ENCODE peak calls at places on chromosomes 6 and 20, in five cellular contexts. One of them, this sample, is unnamed.

GRCh38 chr20:37741560-37741959 is 47.7 kb downstream of the CTNNBL1 start:
- DNase-seq in NCI-H1694 treated with DMSO at 0.1 percent for 48 hours: no peak
- DNase-seq in lower leg skin: no peak
- DNase-seq in progenitor cell of endocrine pancreas: no peak
- DNase-seq in aorta: no peak
- DNase-seq in this sample: no peak

GRCh38 chr6:53647437-53648094 is 18.0 kb downstream of the KLHL31 start:
- DNase-seq in NCI-H1694 treated with DMSO at 0.1 percent for 48 hours: no peak
- DNase-seq in lower leg skin: no peak
- DNase-seq in progenitor cell of endocrine pancreas: no peak
- DNase-seq in aorta: no peak
- DNase-seq in this sample: no peak

GRCh38 chr20:2742934-2743559 is 50.5 kb downstream of the EBF4 start:
- DNase-seq in NCI-H1694 treated with DMSO at 0.1 percent for 48 hours: peak
- DNase-seq in lower leg skin: no peak
- DNase-seq in progenitor cell of endocrine pancreas: peak
- DNase-seq in aorta: peak
- DNase-seq in this sample: no peak

GRCh38 chr6:26532699-26533523 is 5.3 kb upstream of the HMGN4 start:
- DNase-seq in NCI-H1694 treated with DMSO at 0.1 percent for 48 hours: peak
- DNase-seq in lower leg skin: peak
- DNase-seq in progenitor cell of endocrine pancreas: peak
- DNase-seq in aorta: peak
- DNase-seq in this sample: peak

GRCh38 chr6:170029416-170030283 is 261.2 kb downstream of the DLL1 start:
- DNase-seq in NCI-H1694 treated with DMSO at 0.1 percent for 48 hours: no peak
- DNase-seq in lower leg skin: no peak
- DNase-seq in progenitor cell of endocrine pancreas: no peak
- DNase-seq in aorta: peak
- DNase-seq in this sample: no peak

GRCh38 chr6:121492536-121492935 is 57.1 kb downstream of the GJA1 start:
- DNase-seq in NCI-H1694 treated with DMSO at 0.1 percent for 48 hours: no peak
- DNase-seq in lower leg skin: no peak
- DNase-seq in progenitor cell of endocrine pancreas: no peak
- DNase-seq in aorta: no peak
- DNase-seq in this sample: no peak

GRCh38 chr20:31661625-31662371 is 24.1 kb downstream of the COX4I2 start:
- DNase-seq in NCI-H1694 treated with DMSO at 0.1 percent for 48 hours: peak
- DNase-seq in lower leg skin: peak
- DNase-seq in progenitor cell of endocrine pancreas: peak
- DNase-seq in aorta: peak
- DNase-seq in this sample: peak

GRCh38 chr20:3165473-3166337 is 6.0 kb upstream of the FASTKD5 start:
- DNase-seq in NCI-H1694 treated with DMSO at 0.1 percent for 48 hours: peak
- DNase-seq in lower leg skin: no peak
- DNase-seq in progenitor cell of endocrine pancreas: no peak
- DNase-seq in aorta: peak
- DNase-seq in this sample: no peak

GRCh38 chr6:33185190-33185589 is 7.1 kb downstream of the COL11A2 start:
- DNase-seq in NCI-H1694 treated with DMSO at 0.1 percent for 48 hours: no peak
- DNase-seq in lower leg skin: no peak
- DNase-seq in progenitor cell of endocrine pancreas: no peak
- DNase-seq in aorta: no peak
- DNase-seq in this sample: no peak

GRCh38 chr20:24634855-24635254 is 165.4 kb downstream of the SYNDIG1 start:
- DNase-seq in NCI-H1694 treated with DMSO at 0.1 percent for 48 hours: no peak
- DNase-seq in lower leg skin: no peak
- DNase-seq in progenitor cell of endocrine pancreas: no peak
- DNase-seq in aorta: no peak
- DNase-seq in this sample: no peak

GRCh38 chr6:158939255-158940170 is 60.5 kb downstream of the RSPH3 start:
- DNase-seq in NCI-H1694 treated with DMSO at 0.1 percent for 48 hours: no peak
- DNase-seq in lower leg skin: no peak
- DNase-seq in progenitor cell of endocrine pancreas: no peak
- DNase-seq in aorta: no peak
- DNase-seq in this sample: no peak

GRCh38 chr6:84350397-84350796 is 123.0 kb upstream of the CEP162 start:
- DNase-seq in NCI-H1694 treated with DMSO at 0.1 percent for 48 hours: no peak
- DNase-seq in lower leg skin: no peak
- DNase-seq in progenitor cell of endocrine pancreas: no peak
- DNase-seq in aorta: no peak
- DNase-seq in this sample: no peak

This sample was measured in gastrocnemius medialis.